ENCODE peak calls at places on chromosome 12, in six cellular contexts. One of them, this sample, is unnamed.

GRCh38 chr12:130966443-130967030 is 12.8 kb downstream of the ADGRD1 start:
- DNase-seq in GM23338: no peak
- DNase-seq in IMR-90: no peak
- DNase-seq in OCI-LY7: no peak
- DNase-seq in H1: no peak
- DNase-seq in fibroblast of lung: no peak
- DNase-seq in this sample: peak; percentile 44

GRCh38 chr12:91813701-91814100 is 331.9 kb downstream of the BTG1 start:
- DNase-seq in GM23338: no peak
- DNase-seq in IMR-90: peak; percentile 40
- DNase-seq in OCI-LY7: no peak
- DNase-seq in H1: no peak
- DNase-seq in fibroblast of lung: peak; percentile 19
- DNase-seq in this sample: no peak

GRCh38 chr12:90823859-90824258 is 131.1 kb downstream of the CCER1 start:
- DNase-seq in GM23338: no peak
- DNase-seq in IMR-90: no peak
- DNase-seq in OCI-LY7: no peak
- DNase-seq in H1: no peak
- DNase-seq in fibroblast of lung: no peak
- DNase-seq in this sample: no peak

GRCh38 chr12:32896438-32897275 is at the start of gene PKP2:
- DNase-seq in GM23338: peak; percentile 89
- DNase-seq in IMR-90: no peak
- DNase-seq in OCI-LY7: no peak
- DNase-seq in H1: peak; percentile 70
- DNase-seq in fibroblast of lung: no peak
- DNase-seq in this sample: no peak

GRCh38 chr12:15050664-15051063 is 77.8 kb downstream of the PDE6H start:
- DNase-seq in GM23338: no peak
- DNase-seq in IMR-90: no peak
- DNase-seq in OCI-LY7: no peak
- DNase-seq in H1: no peak
- DNase-seq in fibroblast of lung: no peak
- DNase-seq in this sample: no peak

GRCh38 chr12:62848418-62848817 is 86.5 kb downstream of the PPM1H start:
- DNase-seq in GM23338: no peak
- DNase-seq in IMR-90: peak; percentile 85
- DNase-seq in OCI-LY7: no peak
- DNase-seq in H1: no peak
- DNase-seq in fibroblast of lung: peak; percentile 27
- DNase-seq in this sample: no peak

GRCh38 chr12:92002673-92003382 is 142.8 kb downstream of the BTG1 start:
- DNase-seq in GM23338: no peak
- DNase-seq in IMR-90: no peak
- DNase-seq in OCI-LY7: no peak
- DNase-seq in H1: no peak
- DNase-seq in fibroblast of lung: no peak
- DNase-seq in this sample: no peak

GRCh38 chr12:93699271-93700141 is 22.3 kb downstream of the CRADD start:
- DNase-seq in GM23338: peak; percentile 68
- DNase-seq in IMR-90: peak; percentile 93
- DNase-seq in OCI-LY7: no peak
- DNase-seq in H1: no peak
- DNase-seq in fibroblast of lung: peak; percentile 65
- DNase-seq in this sample: no peak

GRCh38 chr12:130041983-130042812 is 120.1 kb upstream of the FZD10 start:
- DNase-seq in GM23338: peak; percentile 68
- DNase-seq in IMR-90: no peak
- DNase-seq in OCI-LY7: no peak
- DNase-seq in H1: no peak
- DNase-seq in fibroblast of lung: no peak
- DNase-seq in this sample: no peak

GRCh38 chr12:47141459-47141858 is 61.7 kb upstream of the AMIGO2 start:
- DNase-seq in GM23338: peak; percentile 34
- DNase-seq in IMR-90: no peak
- DNase-seq in OCI-LY7: no peak
- DNase-seq in H1: no peak
- DNase-seq in fibroblast of lung: no peak
- DNase-seq in this sample: no peak
- H3K4me1 ChIP-seq in GM23338: no peaks in the 10 kb centered on the region
- H3K4me1 ChIP-seq in IMR-90: peaks cover 5% of the 10 kb centered on the region
- H3K4me1 ChIP-seq in OCI-LY7: no peaks in the 10 kb centered on the region
- H3K4me1 ChIP-seq in H1: peaks cover 2% of the 10 kb centered on the region
- H3K4me1 ChIP-seq in fibroblast of lung: no peaks in the 10 kb centered on the region
- H3K4me1 ChIP-seq in this sample: no peaks in the 10 kb centered on the region

GRCh38 chr12:67377541-67377940 is 108.4 kb downstream of the CAND1 start:
- DNase-seq in GM23338: no peak
- DNase-seq in IMR-90: no peak
- DNase-seq in OCI-LY7: no peak
- DNase-seq in H1: no peak
- DNase-seq in fibroblast of lung: no peak
- DNase-seq in this sample: no peak
- TF ChIP-seq CTCF in GM23338: no peak
- TF ChIP-seq CTCF in IMR-90: no peak
- TF ChIP-seq CTCF in OCI-LY7: no peak
- TF ChIP-seq CTCF in H1: no peak
- TF ChIP-seq CTCF in fibroblast of lung: no peak
- TF ChIP-seq CTCF in this sample: no peak

GRCh38 chr12:5499566-5500325 is 67.8 kb downstream of the NTF3 start:
- DNase-seq in GM23338: no peak
- DNase-seq in IMR-90: peak; percentile 97
- DNase-seq in OCI-LY7: no peak
- DNase-seq in H1: no peak
- DNase-seq in fibroblast of lung: peak; percentile 17
- DNase-seq in this sample: no peak
- H3K4me1 ChIP-seq in GM23338: no peaks in the 10 kb centered on the region
- H3K4me1 ChIP-seq in IMR-90: peaks cover 39% of the 10 kb centered on the region
- H3K4me1 ChIP-seq in OCI-LY7: peaks cover 10% of the 10 kb centered on the region
- H3K4me1 ChIP-seq in H1: no peaks in the 10 kb centered on the region
- H3K4me1 ChIP-seq in fibroblast of lung: peaks cover 15% of the 10 kb centered on the region
- H3K4me1 ChIP-seq in this sample: no peaks in the 10 kb centered on the region

GRCh38 chr12:105278043-105278697 is 42.2 kb upstream of the APPL2 start:
- DNase-seq in GM23338: peak; percentile 36
- DNase-seq in IMR-90: peak; percentile 25
- DNase-seq in OCI-LY7: peak; percentile 7
- DNase-seq in H1: no peak
- DNase-seq in fibroblast of lung: no peak
- DNase-seq in this sample: no peak
- TF ChIP-seq CTCF in GM23338: no peak
- TF ChIP-seq CTCF in IMR-90: peak; percentile 32
- TF ChIP-seq CTCF in OCI-LY7: peak; percentile 25
- TF ChIP-seq CTCF in H1: no peak
- TF ChIP-seq CTCF in fibroblast of lung: peak; percentile 27
- TF ChIP-seq CTCF in this sample: no peak

DNA sequence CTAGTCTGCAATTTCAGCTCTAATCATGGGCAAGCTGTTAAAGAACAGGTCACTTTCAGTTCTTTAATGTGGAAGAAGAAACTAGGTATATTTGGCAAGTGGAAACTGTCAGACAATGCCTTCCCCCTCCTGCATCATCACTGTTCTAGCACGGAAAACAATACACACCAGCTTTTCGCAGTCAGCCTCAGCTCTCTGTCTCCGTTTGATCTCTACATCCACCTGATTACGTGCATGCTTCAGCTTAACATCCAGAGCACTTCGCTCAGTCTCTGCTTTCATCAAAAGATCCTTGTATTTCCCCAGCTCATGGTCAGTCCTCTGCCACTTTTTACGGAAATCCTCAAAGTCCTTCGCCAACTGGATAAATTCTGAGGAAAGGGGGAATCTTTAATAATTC is 19.0 kb downstream of the RACGAP1 start:
- DNase-seq in GM23338: no peak
- DNase-seq in IMR-90: no peak
- DNase-seq in OCI-LY7: peak; percentile 73
- DNase-seq in H1: no peak
- DNase-seq in fibroblast of lung: no peak
- DNase-seq in this sample: no peak
- H3K4me1 ChIP-seq in GM23338: no peaks in the 10 kb centered on the region
- H3K4me1 ChIP-seq in IMR-90: peaks cover 5% of the 10 kb centered on the region
- H3K4me1 ChIP-seq in OCI-LY7: peaks cover 40% of the 10 kb centered on the region
- H3K4me1 ChIP-seq in H1: no peaks in the 10 kb centered on the region
- H3K4me1 ChIP-seq in fibroblast of lung: peaks cover 3% of the 10 kb centered on the region
- H3K4me1 ChIP-seq in this sample: no peaks in the 10 kb centered on the region

GRCh38 chr12:57240069-57240921 is 10.7 kb downstream of the STAC3 start:
- DNase-seq in GM23338: peak; percentile 67
- DNase-seq in IMR-90: peak; percentile 60
- DNase-seq in OCI-LY7: peak; percentile 87
- DNase-seq in H1: no peak
- DNase-seq in fibroblast of lung: peak; percentile 60
- DNase-seq in this sample: no peak
- TF ChIP-seq CTCF in GM23338: peak; percentile 0
- TF ChIP-seq CTCF in IMR-90: no peak
- TF ChIP-seq CTCF in OCI-LY7: peak; percentile 38
- TF ChIP-seq CTCF in H1: no peak
- TF ChIP-seq CTCF in fibroblast of lung: no peak
- TF ChIP-seq CTCF in this sample: no peak

GRCh38 chr12:27527512-27527911 is 3.5 kb downstream of the PPFIBP1 start:
- DNase-seq in GM23338: no peak
- DNase-seq in IMR-90: no peak
- DNase-seq in OCI-LY7: no peak
- DNase-seq in H1: no peak
- DNase-seq in fibroblast of lung: no peak
- DNase-seq in this sample: no peak
- H3K4me1 ChIP-seq in GM23338: peaks cover 25% of the 10 kb centered on the region
- H3K4me1 ChIP-seq in IMR-90: peaks cover 4% of the 10 kb centered on the region
- H3K4me1 ChIP-seq in OCI-LY7: peaks cover 31% of the 10 kb centered on the region
- H3K4me1 ChIP-seq in H1: peaks cover 7% of the 10 kb centered on the region
- H3K4me1 ChIP-seq in fibroblast of lung: peaks cover 2% of the 10 kb centered on the region
- H3K4me1 ChIP-seq in this sample: no peaks in the 10 kb centered on the region

GRCh38 chr12:96404683-96405082 is 4.4 kb upstream of the CDK17 start:
- DNase-seq in GM23338: no peak
- DNase-seq in IMR-90: peak; percentile 48
- DNase-seq in OCI-LY7: peak; percentile 55
- DNase-seq in H1: no peak
- DNase-seq in fibroblast of lung: peak; percentile 59
- DNase-seq in this sample: no peak
- TF ChIP-seq CTCF in GM23338: no peak
- TF ChIP-seq CTCF in IMR-90: no peak
- TF ChIP-seq CTCF in OCI-LY7: no peak
- TF ChIP-seq CTCF in H1: no peak
- TF ChIP-seq CTCF in fibroblast of lung: no peak
- TF ChIP-seq CTCF in this sample: no peak

GRCh38 chr12:4164591-4165558 is 108.7 kb upstream of the CCND2 start:
- DNase-seq in GM23338: peak; percentile 83
- DNase-seq in IMR-90: peak; percentile 75
- DNase-seq in OCI-LY7: no peak
- DNase-seq in H1: peak; percentile 51
- DNase-seq in fibroblast of lung: peak; percentile 73
- DNase-seq in this sample: no peak
- H3K4me1 ChIP-seq in GM23338: peaks cover 33% of the 10 kb centered on the region
- H3K4me1 ChIP-seq in IMR-90: peaks cover 2% of the 10 kb centered on the region
- H3K4me1 ChIP-seq in OCI-LY7: peaks cover 3% of the 10 kb centered on the region
- H3K4me1 ChIP-seq in H1: peaks cover 13% of the 10 kb centered on the region
- H3K4me1 ChIP-seq in fibroblast of lung: no peaks in the 10 kb centered on the region
- H3K4me1 ChIP-seq in this sample: no peaks in the 10 kb centered on the region